ENCODE peak calls at places on chromosomes 4 and X, in ten cellular contexts. X is upper lobe of right lung; B is WTC11; O is KBM-7; T is mesenchymal stem cell; N is sciatic nerve; P is RCC 7860; Y is stimulated activated CD4-positive, alpha-beta T cell treated with anti-CD3 and anti-CD28 coated beads, TNF-alpha, amount 100 ng/mL, for 24 hours; A is amniotic stem cell; M is stromal cell of bone marrow. K is an unnamed sample.

GRCh38 chr4:157072002-157072401 is 3.9 kb upstream of the GLRB start:
- DNase-seq in X (no peak), B (no peak), O (no peak), T (peak), N (no peak), P (peak), Y (no peak), A (peak), M (no peak), K (no peak)

GRCh38 chr4:25821899-25822298 is 40.9 kb downstream of the SEL1L3 start:
- DNase-seq in X (no peak), B (no peak), O (no peak), T (no peak), N (no peak), P (no peak), Y (no peak), A (no peak), M (no peak), K (no peak)

GRCh38 chr4:119138046-119138445 is 2.4 kb downstream of the MYOZ2 start:
- DNase-seq in X (no peak), B (no peak), O (no peak), T (peak), N (no peak), P (no peak), Y (no peak), A (no peak), M (no peak), K (no peak)

GRCh38 chrX:23434356-23434884 is 99.8 kb downstream of the PTCHD1 start:
- DNase-seq in X (peak), B (no peak), O (no peak), T (peak), N (peak), P (no peak), Y (no peak), A (no peak), M (peak), K (no peak)

GRCh38 chr4:21780158-21780557 is 168.4 kb downstream of the KCNIP4 start:
- DNase-seq in X (no peak), B (no peak), O (no peak), T (peak), N (no peak), P (peak), Y (no peak), A (no peak), M (no peak), K (peak)

GRCh38 chrX:154444001-154444754 is at the start of gene FAM50A:
- DNase-seq in X (peak), B (peak), O (no peak), T (peak), N (peak), P (peak), Y (peak), A (peak), M (peak), K (no peak)

GRCh38 chrX:109927663-109928273 is 75.1 kb upstream of the TMEM164 start:
- DNase-seq in X (no peak), B (no peak), O (no peak), T (no peak), N (no peak), P (no peak), Y (no peak), A (no peak), M (no peak), K (no peak)

GRCh38 chr4:114773341-114773740 is 174.7 kb downstream of the UGT8 start:
- DNase-seq in X (no peak), B (no peak), O (no peak), T (no peak), N (no peak), P (no peak), Y (no peak), A (no peak), M (no peak), K (no peak)

GRCh38 chr4:111435986-111436744 is 709.1 kb upstream of the FAM241A start:
- DNase-seq in X (no peak), B (no peak), O (no peak), T (peak), N (no peak), P (no peak), Y (no peak), A (no peak), M (no peak), K (no peak)

GRCh38 chr4:98509641-98510170 is 148.7 kb downstream of the TSPAN5 start:
- DNase-seq in X (no peak), B (no peak), O (no peak), T (peak), N (no peak), P (no peak), Y (no peak), A (no peak), M (no peak), K (no peak)

K was measured in DMS 273 treated with DMSO at 0.1 percent for 48 hours.